ENCODE peak calls at places on chromosomes 4 and X, in seven cellular contexts. U, E, D, Q, O, X and A are unnamed samples.

GRCh38 chr4:134200811-134201215 is 776 bp downstream of the PABPC4L start:
- DNase-seq in E (peak), O (no peak), D (no peak), U (no peak), Q (no peak), X (no peak), A (no peak)

GRCh38 chr4:58515206-58515605 is 1405.0 kb upstream of the IGFBP7 start:
- DNase-seq in X (no peak), O (no peak), Q (no peak), U (no peak), E (no peak), D (no peak), A (no peak)

GRCh38 chr4:143140696-143141095 is 44.0 kb upstream of the USP38 start:
- DNase-seq in D (no peak), O (no peak), Q (no peak), X (no peak), E (no peak), U (no peak), A (no peak)

GRCh38 chr4:107689912-107690587 is 30.0 kb downstream of the PAPSS1 start:
- DNase-seq in O (no peak), U (peak), D (peak), Q (peak), X (no peak), E (no peak), A (no peak)

GRCh38 chr4:2261110-2261852 is 628 bp downstream of the MXD4 start:
- DNase-seq in X (no peak), Q (no peak), D (peak), O (peak), U (peak), E (peak), A (no peak)

GRCh38 chrX:148871422-148872152 is 371.2 kb downstream of the AFF2 start:
- DNase-seq in Q (peak), E (no peak), U (no peak), D (peak), X (no peak), O (no peak), A (no peak)

GRCh38 chrX:40094900-40095587 is 2.7 kb downstream of the BCOR start:
- DNase-seq in Q (no peak), O (no peak), E (no peak), U (no peak), X (no peak), D (no peak), A (no peak)

GRCh38 chrX:45360571-45360970 is 159.9 kb upstream of the DIPK2B start:
- DNase-seq in Q (no peak), E (no peak), U (no peak), D (peak), X (no peak), O (no peak), A (no peak)

GRCh38 chr4:5863461-5864113 is 29.3 kb downstream of the CRMP1 start:
- DNase-seq in X (no peak), D (peak), O (no peak), U (peak), E (no peak), Q (peak), A (peak)

GRCh38 chr4:2412534-2412884 is 5.9 kb downstream of the ZFYVE28 start:
- DNase-seq in D (no peak), E (peak), U (no peak), O (no peak), Q (no peak), X (no peak), A (no peak)

GRCh38 chr4:48498895-48499294 is 8.8 kb downstream of the ZAR1 start:
- DNase-seq in O (no peak), X (no peak), E (no peak), Q (no peak), U (no peak), D (no peak), A (no peak)

GRCh38 chr4:8731364-8731763 is 138.8 kb downstream of the CPZ start:
- DNase-seq in D (no peak), U (no peak), X (no peak), E (no peak), O (no peak), Q (no peak), A (no peak)

GRCh38 chrX:47191331-47191730 is 2.3 kb upstream of the UBA1 start:
- DNase-seq in O (no peak), D (peak), U (no peak), E (peak), Q (no peak), X (no peak), A (no peak)

GRCh38 chr4:95155759-95156451 is 392.9 kb downstream of the UNC5C start:
- DNase-seq in E (no peak), X (no peak), O (no peak), D (peak), Q (peak), U (peak), A (no peak)

GRCh38 chr4:176538217-176538925 is 218.6 kb downstream of the SPCS3 start:
- DNase-seq in D (peak), E (no peak), O (no peak), X (no peak), Q (peak), U (peak), A (no peak)

GRCh38 chr4:94766856-94767255 is 9.1 kb downstream of the BMPR1B start:
- DNase-seq in D (peak), O (no peak), Q (peak), U (no peak), E (no peak), X (no peak), A (no peak)

GRCh38 chr4:3062466-3062865 is 11.9 kb downstream of the HTT-AS start:
- DNase-seq in O (no peak), Q (peak), U (no peak), D (no peak), X (no peak), E (no peak), A (no peak)

GRCh38 chr4:80155286-80155982 is 41.9 kb upstream of the PRDM8 start:
- DNase-seq in E (no peak), X (no peak), U (no peak), O (no peak), D (no peak), Q (no peak), A (no peak)

GRCh38 chrX:15913161-15913560 is 58.5 kb upstream of the AP1S2 start:
- DNase-seq in O (no peak), X (no peak), U (no peak), Q (no peak), E (no peak), D (no peak), A (no peak)

GRCh38 chr4:176320976-176321361 is 1.2 kb downstream of the SPCS3 start:
- DNase-seq in D (no peak), E (no peak), X (no peak), U (no peak), Q (no peak), O (no peak), A (no peak)

GRCh38 chr4:119559044-119559647 is 69.5 kb downstream of the PDE5A start:
- DNase-seq in O (no peak), D (peak), U (peak), E (no peak), X (no peak), Q (no peak), A (no peak)

DNA sequence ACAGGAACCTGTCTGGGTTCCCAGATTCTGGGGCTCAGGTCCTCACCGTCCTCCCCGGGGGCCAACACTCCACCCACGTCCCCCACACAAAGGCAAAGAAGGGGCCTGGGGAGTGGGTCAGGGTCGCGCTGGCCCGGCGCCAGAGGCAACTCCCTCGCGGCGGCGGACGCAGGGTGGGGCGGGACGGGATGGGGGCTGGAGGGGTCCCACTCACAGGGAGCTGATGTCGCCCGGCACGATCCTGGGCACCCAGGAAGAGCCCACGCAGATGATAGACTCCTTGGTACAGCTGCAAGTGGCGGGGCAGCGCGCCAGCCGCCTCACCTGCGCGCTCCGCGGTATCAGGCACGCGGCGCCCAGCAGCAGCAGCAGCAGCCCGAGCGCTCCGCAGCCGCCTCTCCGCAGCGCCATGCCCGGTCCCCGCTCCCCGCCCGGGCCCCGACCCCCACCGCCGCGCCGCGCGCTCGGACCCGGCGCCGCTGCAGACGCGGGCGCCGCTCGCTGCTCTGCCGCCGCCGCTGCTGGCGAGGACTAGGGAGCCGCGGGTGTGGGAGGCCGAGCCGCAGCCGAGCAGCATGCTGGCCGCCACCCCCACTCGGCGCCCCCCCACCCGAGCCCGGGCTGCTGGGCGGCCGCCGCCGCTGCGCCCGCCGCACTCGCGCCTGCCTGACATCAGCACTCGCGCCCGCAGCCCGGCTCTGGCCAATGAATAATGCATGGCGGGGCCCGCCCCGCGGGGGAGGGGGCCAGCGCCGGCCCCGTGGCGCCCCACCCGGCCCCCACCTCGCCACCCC is at the start of gene LGI2:
- DNase-seq in O (peak), D (no peak), U (no peak), E (no peak), X (no peak), Q (no peak), A (peak)
- H3K27ac ChIP-seq in O (no peak), D (no peak), U (peak), E (no peak), X (no peak), Q (no peak), A (no peak)

GRCh38 chr4:145881585-145881984 is 57.0 kb downstream of the ZNF827 start:
- DNase-seq in X (no peak), Q (no peak), U (no peak), E (no peak), O (no peak), D (no peak), A (no peak)

GRCh38 chr4:145880355-145880960 is 58.2 kb downstream of the ZNF827 start:
- DNase-seq in O (no peak), E (no peak), X (no peak), D (no peak), Q (no peak), U (no peak), A (no peak)

GRCh38 chr4:145878501-145879435 is 59.9 kb downstream of the ZNF827 start:
- DNase-seq in D (peak), E (no peak), O (no peak), U (no peak), X (no peak), Q (peak), A (no peak)

GRCh38 chr4:145881991-145882390 is 56.6 kb downstream of the ZNF827 start:
- DNase-seq in D (peak), U (no peak), X (no peak), E (no peak), O (no peak), Q (no peak), A (no peak)

DNA sequence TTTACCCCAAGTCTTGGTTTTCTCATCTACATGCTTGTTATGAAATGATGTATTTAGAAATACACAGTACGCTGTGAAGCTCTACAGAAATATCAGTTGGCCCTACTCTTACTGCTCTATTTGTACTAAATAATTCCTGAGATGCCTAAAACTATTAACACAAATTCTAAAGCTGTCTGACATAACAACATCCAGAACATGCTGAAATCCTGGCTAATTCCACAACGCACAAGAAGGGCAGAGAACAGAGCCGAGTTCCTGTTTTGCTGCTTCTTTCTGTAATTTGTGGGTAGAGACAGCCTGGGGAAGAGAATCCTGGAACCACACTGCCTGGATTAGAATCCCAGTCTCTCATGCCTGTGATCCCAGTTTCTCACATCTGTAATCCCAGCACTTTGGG is 59.0 kb downstream of the ZNF827 start:
- DNase-seq in O (no peak), Q (no peak), E (no peak), D (no peak), U (no peak), X (no peak), A (no peak)
- H3K27ac ChIP-seq in O (no peak), Q (no peak), E (no peak), D (no peak), U (no peak), X (no peak), A (no peak)

GRCh38 chr4:165359501-165359900 is 19.3 kb upstream of the CPE start:
- DNase-seq in D (peak), U (no peak), O (no peak), X (no peak), E (no peak), Q (no peak), A (no peak)
- H3K27ac ChIP-seq in D (no peak), U (no peak), O (no peak), X (no peak), E (no peak), Q (no peak), A (no peak)

GRCh38 chrX:81229901-81230300 is 28.0 kb downstream of the SH3BGRL start:
- DNase-seq in E (no peak), Q (no peak), U (no peak), D (no peak), O (no peak), X (no peak), A (no peak)

GRCh38 chrX:81232218-81232617 is 30.3 kb downstream of the SH3BGRL start:
- DNase-seq in Q (no peak), O (no peak), U (no peak), E (no peak), X (no peak), D (no peak), A (no peak)

DNA sequence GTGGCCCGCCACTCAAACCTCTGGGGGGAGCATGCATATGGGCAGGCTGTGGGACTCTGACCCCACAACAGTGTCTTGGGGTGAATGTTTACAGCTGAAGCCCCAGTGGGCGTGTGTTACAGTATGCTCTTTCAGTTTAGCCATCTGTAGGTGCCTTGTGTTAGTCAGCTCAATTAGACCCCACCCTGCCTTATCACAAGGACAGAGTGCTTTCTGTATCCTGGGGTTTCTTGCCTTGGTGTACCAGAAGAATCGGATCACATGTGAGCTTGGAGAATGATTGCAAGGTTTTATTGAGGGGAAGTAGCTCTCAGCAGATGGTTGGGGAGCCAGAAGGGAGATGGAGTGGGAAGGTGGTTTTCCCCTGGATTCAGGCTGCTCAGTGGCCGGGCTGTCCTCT is 27.3 kb downstream of the SH3BGRL start:
- DNase-seq in E (no peak), Q (no peak), U (no peak), X (no peak), D (no peak), O (no peak), A (no peak)
- H3K27ac ChIP-seq in E (no peak), Q (no peak), U (no peak), X (no peak), D (no peak), O (no peak), A (no peak)